ENCODE peak calls at places on chromosomes 11 and 22, in five cellular contexts. P, Y, H, C and D are unnamed samples.

GRCh38 chr22:50189184-50189848 is 3.6 kb downstream of the TRABD start:
- DNase-seq in P (no peak), Y (no peak), H (peak), C (no peak), D (no peak)

GRCh38 chr22:43420991-43421665 is 9.3 kb downstream of the MPPED1 start:
- DNase-seq in P (no peak), Y (no peak), H (no peak), C (no peak), D (no peak)

GRCh38 chr11:36412781-36413383 is 97.2 kb downstream of the TRAF6 start:
- DNase-seq in P (peak), Y (peak), H (no peak), C (no peak), D (peak)

GRCh38 chr22:17161991-17162390 is 2.9 kb upstream of the HDHD5 start:
- DNase-seq in P (no peak), Y (no peak), H (no peak), C (no peak), D (no peak)

GRCh38 chr11:80782135-80782885 is 1341.5 kb upstream of the TENM4 start:
- DNase-seq in P (no peak), Y (no peak), H (no peak), C (no peak), D (peak)

GRCh38 chr11:34192481-34193401 is 87.3 kb downstream of the NAT10 start:
- DNase-seq in P (peak), Y (peak), H (no peak), C (no peak), D (no peak)

GRCh38 chr11:44617671-44618461 is 52.4 kb downstream of the CD82 start:
- DNase-seq in P (no peak), Y (no peak), H (peak), C (no peak), D (peak)

GRCh38 chr22:50600967-50601668 is 525 bp downstream of the MAPK8IP2 start:
- DNase-seq in P (no peak), Y (no peak), H (no peak), C (no peak), D (peak)

GRCh38 chr11:20000022-20000392 is 160.3 kb downstream of the DBX1 start:
- DNase-seq in P (no peak), Y (no peak), H (no peak), C (no peak), D (no peak)

GRCh38 chr22:38958359-38958943 is 1.0 kb downstream of the APOBEC3A start:
- DNase-seq in P (no peak), Y (no peak), H (no peak), C (no peak), D (no peak)

GRCh38 chr22:45627489-45628233 is 44.0 kb upstream of the ATXN10 start:
- DNase-seq in P (no peak), Y (no peak), H (no peak), C (no peak), D (no peak)

GRCh38 chr22:43216738-43217137 is 29.8 kb upstream of the TTLL12 start:
- DNase-seq in P (no peak), Y (no peak), H (no peak), C (no peak), D (peak)

GRCh38 chr11:129324533-129325175 is 51.0 kb upstream of the BARX2 start:
- DNase-seq in P (no peak), Y (no peak), H (no peak), C (no peak), D (peak)

GRCh38 chr11:45852018-45852711 is 4.9 kb downstream of the CRY2 start:
- DNase-seq in P (no peak), Y (no peak), H (no peak), C (no peak), D (peak)

GRCh38 chr11:44726278-44727113 is at the start of gene TSPAN18:
- DNase-seq in P (no peak), Y (no peak), H (peak), C (peak), D (peak)

DNA sequence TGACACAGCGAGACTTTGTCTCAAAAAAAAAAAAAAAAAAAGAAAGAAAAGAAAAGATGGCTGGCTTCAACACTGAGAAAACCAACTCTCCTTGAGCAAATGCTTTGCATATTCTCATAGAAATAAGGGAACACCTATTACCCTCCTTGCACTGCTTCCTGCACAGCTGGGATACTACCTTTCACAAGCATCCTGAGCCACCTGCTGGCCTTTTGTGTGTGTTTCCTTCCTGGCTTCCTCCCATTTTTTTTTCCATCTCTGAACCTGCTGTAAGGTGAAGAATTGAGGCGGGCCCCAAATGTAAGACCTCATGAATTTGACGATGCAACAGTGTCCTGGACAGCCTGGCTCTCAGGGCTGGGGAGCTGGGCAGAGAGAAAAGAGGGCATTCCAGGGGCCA is 1.9 kb upstream of the RFPL3 start:
- DNase-seq in P (no peak), Y (no peak), H (no peak), C (no peak), D (peak)
- TF ChIP-seq CTCF in P (no peak), Y (no peak), H (peak), C (peak), D (peak)

GRCh38 chr22:48579915-48580279 is 1247.8 kb downstream of the BRD1 start:
- DNase-seq in P (no peak), Y (no peak), H (no peak), C (no peak), D (no peak)

GRCh38 chr22:48579035-48579914 is 1248.4 kb downstream of the BRD1 start:
- DNase-seq in P (no peak), Y (no peak), H (no peak), C (no peak), D (no peak)

GRCh38 chr22:48577014-48577690 is 1250.5 kb downstream of the BRD1 start:
- DNase-seq in P (no peak), Y (no peak), H (no peak), C (no peak), D (peak)

GRCh38 chr22:48577691-48578090 is 1250.0 kb downstream of the BRD1 start:
- DNase-seq in P (no peak), Y (no peak), H (no peak), C (no peak), D (no peak)

DNA sequence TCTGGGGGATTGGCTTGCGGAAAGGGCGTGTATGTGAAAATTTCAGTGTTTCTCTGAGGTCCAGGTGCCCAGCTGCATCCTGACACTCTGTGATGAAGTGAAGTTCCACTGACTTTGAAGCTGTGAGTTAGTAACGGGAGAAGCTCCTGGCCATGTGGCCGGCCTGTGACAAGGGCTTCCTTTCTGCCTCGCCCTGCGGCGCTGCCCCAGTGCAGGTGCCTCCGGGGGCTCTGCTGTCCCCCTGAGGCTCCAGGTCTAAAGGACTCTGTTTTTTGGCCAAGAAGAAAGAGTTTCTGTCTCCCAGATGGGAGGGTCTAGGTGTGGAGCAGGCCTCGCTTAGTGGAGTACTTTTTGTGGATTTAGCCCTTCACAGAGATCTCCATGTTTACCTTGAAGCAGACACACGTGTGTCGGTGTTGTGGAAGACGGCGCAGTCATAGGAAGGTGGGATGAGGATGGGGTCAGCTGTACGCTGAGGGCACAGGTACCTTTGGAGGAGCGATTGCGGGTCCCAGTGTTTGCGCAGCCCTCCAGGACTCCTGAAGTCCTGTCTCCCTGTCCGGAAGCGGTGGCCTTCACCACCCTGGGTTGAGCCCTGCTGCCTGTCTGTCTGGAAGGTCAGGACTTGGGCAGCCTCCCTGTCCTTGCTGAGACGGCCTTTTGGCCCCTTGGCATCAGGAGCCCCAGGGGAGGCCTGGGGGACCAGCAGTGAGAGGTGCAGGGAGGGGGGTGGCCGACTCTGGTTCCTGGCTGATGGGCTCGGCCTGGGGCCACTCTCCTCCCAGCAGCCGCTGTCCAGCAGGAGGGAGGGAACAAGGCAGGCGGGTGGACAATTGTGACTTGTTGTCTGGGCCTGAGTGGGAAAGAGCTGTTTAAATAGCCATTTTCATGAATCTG is 1249.3 kb downstream of the BRD1 start:
- DNase-seq in P (no peak), Y (no peak), H (no peak), C (no peak), D (no peak)
- TF ChIP-seq CTCF in P (no peak), Y (no peak), H (no peak), C (no peak), D (no peak)

GRCh38 chr22:32083814-32084213 is 40.8 kb downstream of the SLC5A1 start:
- DNase-seq in P (no peak), Y (no peak), H (no peak), C (no peak), D (no peak)
- TF ChIP-seq CTCF in P (no peak), Y (no peak), H (no peak), C (no peak), D (no peak)

GRCh38 chr11:97092823-97093222 is 703.0 kb downstream of the JRKL start:
- DNase-seq in P (no peak), Y (no peak), H (no peak), C (no peak), D (no peak)
- TF ChIP-seq CTCF in P (no peak), Y (no peak), H (no peak), C (no peak), D (peak)

GRCh38 chr11:60912851-60913550 is 957 bp upstream of the TMEM109 start:
- DNase-seq in P (no peak), Y (no peak), H (no peak), C (no peak), D (no peak)

GRCh38 chr11:60912223-60912850 is 1.6 kb upstream of the TMEM109 start:
- DNase-seq in P (no peak), Y (no peak), H (no peak), C (no peak), D (no peak)

GRCh38 chr11:60910281-60910687 is 3.7 kb upstream of the TMEM109 start:
- DNase-seq in P (no peak), Y (no peak), H (peak), C (peak), D (no peak)

GRCh38 chr11:60908803-60909202 is 2.4 kb upstream of the PRPF19 start:
- DNase-seq in P (no peak), Y (no peak), H (no peak), C (no peak), D (no peak)

GRCh38 chr11:60910711-60911366 is 3.1 kb upstream of the TMEM109 start:
- DNase-seq in P (no peak), Y (no peak), H (no peak), C (no peak), D (no peak)
- TF ChIP-seq CTCF in P (no peak), Y (no peak), H (no peak), C (no peak), D (peak)

DNA sequence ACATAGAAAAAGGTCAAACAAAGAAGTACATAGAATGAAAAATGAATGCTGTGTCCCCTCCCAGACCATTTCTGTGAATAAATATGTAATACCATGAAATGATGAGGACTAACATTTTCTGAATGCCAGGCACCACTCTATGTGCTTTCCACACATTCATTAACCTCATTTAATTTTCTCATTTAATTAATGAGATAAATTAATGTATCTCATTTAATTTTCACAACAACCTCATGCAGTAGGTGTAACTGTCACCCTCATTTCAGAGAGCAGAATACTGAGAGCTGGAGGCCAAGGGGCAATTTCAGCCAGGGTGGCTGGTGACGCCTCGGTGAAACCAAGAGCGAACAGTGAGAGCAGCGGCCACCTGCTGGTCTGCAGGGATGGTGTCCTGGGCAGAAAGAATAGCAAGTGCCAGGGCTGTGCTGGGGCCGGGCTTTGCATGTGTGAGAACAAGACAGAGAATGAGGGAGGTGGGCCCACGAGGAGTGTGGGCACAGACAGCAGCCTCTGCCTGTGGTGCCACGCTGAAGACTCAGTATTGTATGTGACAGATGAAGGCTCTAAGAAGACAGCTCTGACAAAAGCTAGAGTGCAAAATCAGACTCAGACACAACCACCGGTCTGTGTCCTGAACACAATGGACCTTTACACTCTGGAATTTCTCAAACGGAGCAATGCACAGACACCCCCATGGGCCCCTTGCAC is 1.8 kb upstream of the SERPIND1 start:
- DNase-seq in P (no peak), Y (no peak), H (no peak), C (no peak), D (peak)
- TF ChIP-seq CTCF in P (no peak), Y (no peak), H (no peak), C (no peak), D (peak)

DNA sequence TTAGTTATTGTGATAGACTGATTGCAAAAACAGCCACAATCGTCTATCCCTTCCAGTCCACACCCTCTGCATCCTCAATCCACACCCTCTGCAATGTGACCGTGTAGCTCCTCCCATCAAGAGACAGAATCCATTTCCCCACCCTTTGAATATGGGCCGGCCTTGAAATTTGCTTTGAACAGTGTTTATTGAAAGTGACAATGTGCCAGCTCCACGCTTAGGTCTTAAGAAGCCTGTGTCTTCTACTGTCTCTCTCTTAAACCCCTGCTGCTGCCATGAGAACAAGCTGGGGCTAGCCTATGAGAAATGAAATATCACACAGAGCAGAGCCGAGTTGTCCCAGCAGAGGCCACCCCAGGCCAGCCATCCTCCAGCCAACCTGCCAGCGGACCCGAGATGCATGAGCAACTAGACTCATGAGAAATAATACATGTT is 22.3 kb upstream of the MICAL2 start:
- DNase-seq in P (peak), Y (peak), H (no peak), C (no peak), D (no peak)
- TF ChIP-seq CTCF in P (peak), Y (peak), H (peak), C (no peak), D (peak)

GRCh38 chr11:8365542-8365941 is 101.9 kb upstream of the LMO1 start:
- DNase-seq in P (no peak), Y (no peak), H (no peak), C (no peak), D (peak)
- TF ChIP-seq CTCF in P (no peak), Y (no peak), H (no peak), C (no peak), D (peak)

DNA sequence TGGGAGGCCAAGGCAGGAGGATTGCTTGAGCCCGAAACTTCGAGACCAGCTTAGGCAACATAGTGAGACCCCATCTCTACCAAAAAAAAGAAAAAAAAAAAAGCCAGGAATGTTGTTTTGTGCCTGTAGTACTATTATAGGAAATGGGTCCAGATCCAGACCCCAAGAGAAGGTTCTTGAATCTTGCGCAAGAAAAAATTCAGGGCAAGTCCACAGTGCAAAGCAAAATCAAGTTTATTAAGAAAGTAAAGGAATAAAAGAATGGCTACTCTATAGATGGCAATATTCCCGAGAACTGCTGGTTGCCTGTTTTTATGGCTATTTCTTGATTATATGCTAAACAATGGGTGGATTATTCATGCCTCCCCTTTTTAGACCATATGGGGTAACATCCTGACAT is 51.2 kb upstream of the RDX start:
- DNase-seq in P (no peak), Y (no peak), H (no peak), C (no peak), D (no peak)
- TF ChIP-seq CTCF in P (no peak), Y (no peak), H (no peak), C (no peak), D (no peak)